ENCODE peak calls at places on chromosomes 11 and 22, in six cellular contexts. F is neural progenitor cell; R is iPS DF 6.9; L is GM23338; P is CD8-positive, alpha-beta T cell; I is left ventricle myocardium inferior. V is an unnamed sample.

GRCh38 chr22:28051787-28052356 is 132.8 kb upstream of the PITPNB start:
- DNase-seq in P (peak; percentile 27), L (peak; percentile 83), I (peak; percentile 77), F (peak; percentile 86), R (peak; percentile 61), V (no peak)

GRCh38 chr11:293852-294661 is 5.1 kb downstream of the PGGHG start:
- DNase-seq in I (peak; percentile 14), F (no peak), P (no peak), L (no peak), R (no peak), V (no peak)

GRCh38 chr11:9701799-9702198 is 37.9 kb downstream of the SWAP70 start:
- DNase-seq in L (no peak), I (no peak), R (no peak), F (no peak), P (no peak), V (no peak)

GRCh38 chr22:36702832-36703210 is 731 bp downstream of the CACNG2 start:
- DNase-seq in F (no peak), L (peak; percentile 56), I (no peak), R (no peak), P (no peak), V (no peak)

GRCh38 chr22:37328017-37328416 is 45.7 kb downstream of the CYTH4 start:
- DNase-seq in F (no peak), I (no peak), P (no peak), R (no peak), L (no peak), V (no peak)

GRCh38 chr11:9313648-9314290 is 624 bp downstream of the TMEM41B start:
- DNase-seq in F (peak; percentile 63), R (no peak), I (no peak), P (peak; percentile 35), L (peak; percentile 54), V (no peak)

GRCh38 chr11:94832604-94833238 is 64.6 kb downstream of the AMOTL1 start:
- DNase-seq in L (no peak), P (no peak), R (no peak), I (no peak), F (no peak), V (no peak)

GRCh38 chr11:64545605-64546004 is 45.4 kb upstream of the SLC22A12 start:
- DNase-seq in F (no peak), L (no peak), P (no peak), I (no peak), R (no peak), V (no peak)

GRCh38 chr11:112050721-112051120 is 23.1 kb downstream of the PIH1D2 start:
- DNase-seq in R (no peak), P (no peak), L (no peak), F (no peak), I (no peak), V (peak; percentile 44)

GRCh38 chr11:62004473-62004872 is 37.0 kb upstream of the FTH1 start:
- DNase-seq in I (no peak), L (no peak), F (no peak), R (no peak), P (no peak), V (peak; percentile 47)

GRCh38 chr11:112513936-112514716 is 253.5 kb upstream of the PLET1 start:
- DNase-seq in I (no peak), L (no peak), R (no peak), F (no peak), P (no peak), V (no peak)

GRCh38 chr11:77449784-77450183 is 24.1 kb downstream of the PAK1 start:
- DNase-seq in P (no peak), I (no peak), L (no peak), F (no peak), R (no peak), V (no peak)

GRCh38 chr11:1484716-1485503 is 1.7 kb downstream of the MOB2 start:
- DNase-seq in I (peak; percentile 33), L (no peak), F (no peak), P (no peak), R (no peak), V (no peak)

GRCh38 chr11:1485504-1485885 is 1.1 kb downstream of the MOB2 start:
- DNase-seq in I (peak; percentile 14), P (no peak), F (no peak), R (no peak), L (no peak), V (no peak)

GRCh38 chr11:1483445-1483961 is 3.1 kb downstream of the MOB2 start:
- DNase-seq in R (no peak), F (no peak), L (no peak), I (peak; percentile 15), P (no peak), V (no peak)

GRCh38 chr11:1482581-1483444 is 3.8 kb downstream of the MOB2 start:
- DNase-seq in R (no peak), P (no peak), I (peak; percentile 15), F (no peak), L (peak; percentile 39), V (no peak)

GRCh38 chr11:1484061-1484671 is 2.4 kb downstream of the MOB2 start:
- DNase-seq in P (no peak), I (peak; percentile 8), L (no peak), R (no peak), F (no peak), V (no peak)
- H3K4me3 ChIP-seq in P (no peak overlapping the region), I (no peak overlapping the region), L (no peak overlapping the region), R (no peak overlapping the region), F (no peak overlapping the region), V (no peak overlapping the region)

DNA sequence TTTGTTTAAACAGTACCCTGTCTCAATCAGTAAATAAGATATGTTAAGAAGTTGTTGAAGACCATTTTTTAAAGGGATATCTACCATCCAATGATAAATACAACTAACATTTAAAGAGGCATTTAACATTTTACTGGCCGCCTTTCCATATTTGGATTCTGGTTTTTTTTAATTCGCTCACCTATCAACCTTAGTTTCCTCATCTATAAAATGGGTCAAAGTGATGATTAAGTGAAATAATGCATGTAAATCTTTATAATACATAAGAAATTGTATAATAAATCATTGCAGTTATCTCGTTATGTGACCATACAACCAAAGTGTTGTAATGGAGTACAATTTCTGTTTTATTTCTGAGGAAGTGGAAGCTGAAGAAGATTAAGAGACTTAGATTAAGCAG is 17.7 kb upstream of the ATP5MG start:
- DNase-seq in I (no peak), R (no peak), L (no peak), F (no peak), P (no peak), V (no peak)
- H3K36me3 ChIP-seq in I (peaks cover 98% of the 10 kb centered on the region), R (peaks cover 13% of the 10 kb centered on the region), L (peaks cover 62% of the 10 kb centered on the region), F (peaks cover 25% of the 10 kb centered on the region), P (peaks cover 84% of the 10 kb centered on the region), V (peaks cover 20% of the 10 kb centered on the region)

GRCh38 chr11:1693327-1694063 is 3.5 kb upstream of the KRTAP5-6 start:
- DNase-seq in L (peak; percentile 79), R (peak; percentile 63), I (peak; percentile 85), F (peak; percentile 85), P (peak; percentile 78), V (peak; percentile 66)

GRCh38 chr11:1695548-1696108 is 1.4 kb upstream of the KRTAP5-6 start:
- DNase-seq in R (no peak), P (no peak), I (no peak), L (no peak), F (no peak), V (no peak)

GRCh38 chr11:1694846-1695547 is 2.0 kb upstream of the KRTAP5-6 start:
- DNase-seq in I (no peak), R (no peak), F (no peak), P (no peak), L (no peak), V (no peak)

GRCh38 chr11:1692708-1693326 is 4.2 kb upstream of the KRTAP5-6 start:
- DNase-seq in I (no peak), P (no peak), R (no peak), L (no peak), F (no peak), V (no peak)

GRCh38 chr11:1694064-1694845 is 2.7 kb upstream of the KRTAP5-6 start:
- DNase-seq in R (peak; percentile 89), I (peak; percentile 90), F (peak; percentile 94), L (peak; percentile 94), P (peak; percentile 89), V (peak; percentile 74)
- H3K4me3 ChIP-seq in R (peak overlapping the region; percentile 29), I (peak overlapping the region; percentile 61), F (peak overlapping the region; percentile 48), L (peak overlapping the region; percentile 56), P (no peak overlapping the region), V (no peak overlapping the region)

GRCh38 chr11:129061466-129062194 is 119.0 kb upstream of the TP53AIP1 start:
- DNase-seq in R (no peak), P (no peak), L (no peak), F (no peak), I (no peak), V (no peak)

GRCh38 chr11:129066229-129066628 is 123.6 kb upstream of the TP53AIP1 start:
- DNase-seq in F (no peak), L (no peak), R (no peak), P (no peak), I (no peak), V (no peak)

GRCh38 chr11:129067454-129067853 is 124.7 kb downstream of the ARHGAP32 start:
- DNase-seq in P (no peak), I (no peak), L (no peak), R (no peak), F (no peak), V (no peak)

GRCh38 chr11:129063118-129063517 is 120.4 kb upstream of the TP53AIP1 start:
- DNase-seq in R (no peak), P (no peak), L (no peak), F (no peak), I (no peak), V (no peak)
- H3K36me3 ChIP-seq in R (no peaks in the 10 kb centered on the region), P (no peaks in the 10 kb centered on the region), L (no peaks in the 10 kb centered on the region), F (no peaks in the 10 kb centered on the region), I (peaks cover 26% of the 10 kb centered on the region), V (no peaks in the 10 kb centered on the region)

DNA sequence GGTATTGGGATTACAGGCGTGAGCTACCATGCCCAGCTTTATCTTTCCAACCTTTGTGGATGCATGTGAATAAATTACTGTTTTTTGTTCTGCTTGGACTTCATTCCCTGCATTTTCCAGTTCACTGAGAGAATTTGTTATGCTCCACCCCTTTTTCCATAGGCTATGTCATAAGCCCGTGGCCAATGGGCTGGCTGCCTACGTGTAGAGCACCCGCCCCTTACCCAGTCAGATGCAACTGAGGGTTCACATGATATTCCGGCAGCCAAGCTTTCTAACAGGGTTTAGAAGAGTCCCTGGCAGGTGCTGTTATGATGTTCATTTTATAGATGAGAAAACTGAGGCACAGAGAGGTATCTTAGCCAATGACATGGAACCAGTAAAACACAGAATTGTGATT is 42.6 kb upstream of the RASD2 start:
- DNase-seq in L (peak; percentile 64), R (no peak), F (no peak), P (no peak), I (no peak), V (no peak)
- H3K4me3 ChIP-seq in L (no peak overlapping the region), R (no peak overlapping the region), F (no peak overlapping the region), P (no peak overlapping the region), I (no peak overlapping the region), V (no peak overlapping the region)

GRCh38 chr11:72287293-72287692 is 43.3 kb upstream of the PHOX2A start:
- DNase-seq in R (no peak), L (no peak), P (no peak), I (no peak), F (no peak), V (no peak)
- H3K36me3 ChIP-seq in R (no peaks in the 10 kb centered on the region), L (no peaks in the 10 kb centered on the region), P (no peaks in the 10 kb centered on the region), I (no peaks in the 10 kb centered on the region), F (no peaks in the 10 kb centered on the region), V (no peaks in the 10 kb centered on the region)

V was measured in GM06990.